ENCODE peak calls at places on chromosomes 5 and 9, in six cellular contexts. One of them, this sample, is unnamed.

GRCh38 chr9:113222482-113222841 is 1.1 kb downstream of the SLC31A1 start:
- DNase-seq in neural progenitor cell: no peak
- DNase-seq in lower lobe of right lung: no peak
- DNase-seq in PC-9: no peak
- DNase-seq in cardiac fibroblast: peak
- DNase-seq in body of pancreas: no peak
- DNase-seq in this sample: no peak

GRCh38 chr5:134451618-134452505 is 40.2 kb upstream of the CDKN2AIPNL start:
- DNase-seq in neural progenitor cell: no peak
- DNase-seq in lower lobe of right lung: no peak
- DNase-seq in PC-9: peak
- DNase-seq in cardiac fibroblast: peak
- DNase-seq in body of pancreas: peak
- DNase-seq in this sample: no peak

GRCh38 chr5:167950126-167950721 is 341.2 kb upstream of the WWC1 start:
- DNase-seq in neural progenitor cell: no peak
- DNase-seq in lower lobe of right lung: no peak
- DNase-seq in PC-9: no peak
- DNase-seq in cardiac fibroblast: peak
- DNase-seq in body of pancreas: no peak
- DNase-seq in this sample: no peak

GRCh38 chr5:177446184-177447065 is at the start of gene PRR7:
- DNase-seq in neural progenitor cell: peak
- DNase-seq in lower lobe of right lung: peak
- DNase-seq in PC-9: no peak
- DNase-seq in cardiac fibroblast: peak
- DNase-seq in body of pancreas: peak
- DNase-seq in this sample: peak

GRCh38 chr5:152443935-152444334 is 38.9 kb upstream of the NMUR2 start:
- DNase-seq in neural progenitor cell: no peak
- DNase-seq in lower lobe of right lung: no peak
- DNase-seq in PC-9: no peak
- DNase-seq in cardiac fibroblast: no peak
- DNase-seq in body of pancreas: no peak
- DNase-seq in this sample: no peak

GRCh38 chr5:159620853-159621540 is 290.7 kb upstream of the IL12B start:
- DNase-seq in neural progenitor cell: no peak
- DNase-seq in lower lobe of right lung: no peak
- DNase-seq in PC-9: peak
- DNase-seq in cardiac fibroblast: no peak
- DNase-seq in body of pancreas: no peak
- DNase-seq in this sample: no peak

GRCh38 chr9:22030101-22030598 is 21.0 kb upstream of the CDKN2B start:
- DNase-seq in neural progenitor cell: no peak
- DNase-seq in lower lobe of right lung: no peak
- DNase-seq in PC-9: peak
- DNase-seq in cardiac fibroblast: peak
- DNase-seq in body of pancreas: no peak
- DNase-seq in this sample: peak

GRCh38 chr5:123960526-123960925 is 448.5 kb downstream of the CSNK1G3 start:
- DNase-seq in neural progenitor cell: no peak
- DNase-seq in lower lobe of right lung: no peak
- DNase-seq in PC-9: no peak
- DNase-seq in cardiac fibroblast: no peak
- DNase-seq in body of pancreas: no peak
- DNase-seq in this sample: no peak

GRCh38 chr9:128625391-128626145 is 31.1 kb downstream of the DYNC2I2 start:
- DNase-seq in neural progenitor cell: no peak
- DNase-seq in lower lobe of right lung: peak
- DNase-seq in PC-9: no peak
- DNase-seq in cardiac fibroblast: no peak
- DNase-seq in body of pancreas: peak
- DNase-seq in this sample: no peak

GRCh38 chr5:53024535-53024934 is 35.4 kb downstream of the ITGA2 start:
- DNase-seq in neural progenitor cell: no peak
- DNase-seq in lower lobe of right lung: no peak
- DNase-seq in PC-9: no peak
- DNase-seq in cardiac fibroblast: no peak
- DNase-seq in body of pancreas: no peak
- DNase-seq in this sample: no peak

GRCh38 chr5:62720036-62720441 is 141.4 kb downstream of the LRRC70 start:
- DNase-seq in neural progenitor cell: peak
- DNase-seq in lower lobe of right lung: peak
- DNase-seq in PC-9: no peak
- DNase-seq in cardiac fibroblast: peak
- DNase-seq in body of pancreas: peak
- DNase-seq in this sample: no peak

GRCh38 chr5:65394078-65394477 is 87.6 kb downstream of the ADAMTS6 start:
- DNase-seq in neural progenitor cell: peak
- DNase-seq in lower lobe of right lung: no peak
- DNase-seq in PC-9: no peak
- DNase-seq in cardiac fibroblast: peak
- DNase-seq in body of pancreas: peak
- DNase-seq in this sample: peak

GRCh38 chr5:134240421-134240962 is 14.6 kb upstream of the PPP2CA start:
- DNase-seq in neural progenitor cell: peak
- DNase-seq in lower lobe of right lung: no peak
- DNase-seq in PC-9: no peak
- DNase-seq in cardiac fibroblast: peak
- DNase-seq in body of pancreas: peak
- DNase-seq in this sample: no peak

GRCh38 chr9:134340475-134341186 is 14.4 kb downstream of the RXRA start:
- DNase-seq in neural progenitor cell: no peak
- DNase-seq in lower lobe of right lung: peak
- DNase-seq in PC-9: no peak
- DNase-seq in cardiac fibroblast: no peak
- DNase-seq in body of pancreas: no peak
- DNase-seq in this sample: no peak
- TF ChIP-seq CTCF in neural progenitor cell: no peak
- TF ChIP-seq CTCF in lower lobe of right lung: no peak
- TF ChIP-seq CTCF in PC-9: no peak
- TF ChIP-seq CTCF in cardiac fibroblast: no peak
- TF ChIP-seq CTCF in body of pancreas: no peak
- TF ChIP-seq CTCF in this sample: no peak

GRCh38 chr9:27787941-27788340 is 214.7 kb upstream of the C9orf72 start:
- DNase-seq in neural progenitor cell: no peak
- DNase-seq in lower lobe of right lung: no peak
- DNase-seq in PC-9: no peak
- DNase-seq in cardiac fibroblast: no peak
- DNase-seq in body of pancreas: no peak
- DNase-seq in this sample: no peak
- TF ChIP-seq CTCF in neural progenitor cell: peak
- TF ChIP-seq CTCF in lower lobe of right lung: peak
- TF ChIP-seq CTCF in PC-9: no peak
- TF ChIP-seq CTCF in cardiac fibroblast: peak
- TF ChIP-seq CTCF in body of pancreas: no peak
- TF ChIP-seq CTCF in this sample: no peak

GRCh38 chr5:122906768-122907167 is 61.4 kb downstream of the SNX24 start:
- DNase-seq in neural progenitor cell: no peak
- DNase-seq in lower lobe of right lung: no peak
- DNase-seq in PC-9: no peak
- DNase-seq in cardiac fibroblast: peak
- DNase-seq in body of pancreas: no peak
- DNase-seq in this sample: no peak

GRCh38 chr5:122897283-122897602 is 51.8 kb downstream of the SNX24 start:
- DNase-seq in neural progenitor cell: no peak
- DNase-seq in lower lobe of right lung: no peak
- DNase-seq in PC-9: no peak
- DNase-seq in cardiac fibroblast: no peak
- DNase-seq in body of pancreas: no peak
- DNase-seq in this sample: no peak

GRCh38 chr5:122896598-122897282 is 51.3 kb downstream of the SNX24 start:
- DNase-seq in neural progenitor cell: no peak
- DNase-seq in lower lobe of right lung: no peak
- DNase-seq in PC-9: no peak
- DNase-seq in cardiac fibroblast: peak
- DNase-seq in body of pancreas: no peak
- DNase-seq in this sample: no peak

GRCh38 chr5:122902263-122902662 is 56.9 kb downstream of the SNX24 start:
- DNase-seq in neural progenitor cell: no peak
- DNase-seq in lower lobe of right lung: no peak
- DNase-seq in PC-9: no peak
- DNase-seq in cardiac fibroblast: no peak
- DNase-seq in body of pancreas: no peak
- DNase-seq in this sample: no peak

DNA sequence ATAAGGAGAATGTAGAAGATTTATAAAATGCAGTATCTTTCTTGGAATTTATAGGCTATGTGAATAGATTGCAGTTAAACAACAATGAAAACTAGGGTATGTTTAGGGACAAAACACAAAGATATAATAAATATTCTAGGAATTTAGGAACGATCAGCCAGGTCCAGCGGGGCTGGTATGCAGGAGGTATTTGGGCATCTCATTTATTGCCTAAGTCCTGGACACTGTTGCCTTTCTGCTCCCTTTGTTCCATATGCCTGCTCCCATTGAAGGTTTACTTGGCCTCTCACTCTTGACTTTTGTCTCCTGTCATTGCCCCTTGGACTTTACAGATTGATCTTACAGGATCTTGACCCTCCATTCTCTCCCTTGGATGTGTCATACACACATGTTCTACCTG is 55.9 kb downstream of the SNX24 start:
- DNase-seq in neural progenitor cell: no peak
- DNase-seq in lower lobe of right lung: no peak
- DNase-seq in PC-9: no peak
- DNase-seq in cardiac fibroblast: no peak
- DNase-seq in body of pancreas: no peak
- DNase-seq in this sample: no peak
- TF ChIP-seq CTCF in neural progenitor cell: no peak
- TF ChIP-seq CTCF in lower lobe of right lung: no peak
- TF ChIP-seq CTCF in PC-9: no peak
- TF ChIP-seq CTCF in cardiac fibroblast: no peak
- TF ChIP-seq CTCF in body of pancreas: no peak
- TF ChIP-seq CTCF in this sample: no peak

GRCh38 chr5:55509097-55509496 is 25.7 kb downstream of the PLPP1 start:
- DNase-seq in neural progenitor cell: no peak
- DNase-seq in lower lobe of right lung: no peak
- DNase-seq in PC-9: no peak
- DNase-seq in cardiac fibroblast: no peak
- DNase-seq in body of pancreas: no peak
- DNase-seq in this sample: no peak
- TF ChIP-seq CTCF in neural progenitor cell: no peak
- TF ChIP-seq CTCF in lower lobe of right lung: no peak
- TF ChIP-seq CTCF in PC-9: no peak
- TF ChIP-seq CTCF in cardiac fibroblast: no peak
- TF ChIP-seq CTCF in body of pancreas: no peak
- TF ChIP-seq CTCF in this sample: no peak

GRCh38 chr9:83622433-83622813 is 520 bp upstream of the IDNK start:
- DNase-seq in neural progenitor cell: no peak
- DNase-seq in lower lobe of right lung: no peak
- DNase-seq in PC-9: no peak
- DNase-seq in cardiac fibroblast: no peak
- DNase-seq in body of pancreas: no peak
- DNase-seq in this sample: no peak

GRCh38 chr9:83622814-83623633 is at the start of gene IDNK:
- DNase-seq in neural progenitor cell: peak
- DNase-seq in lower lobe of right lung: peak
- DNase-seq in PC-9: no peak
- DNase-seq in cardiac fibroblast: peak
- DNase-seq in body of pancreas: peak
- DNase-seq in this sample: no peak

GRCh38 chr9:83623634-83623991 is 670 bp downstream of the IDNK start:
- DNase-seq in neural progenitor cell: no peak
- DNase-seq in lower lobe of right lung: no peak
- DNase-seq in PC-9: peak
- DNase-seq in cardiac fibroblast: no peak
- DNase-seq in body of pancreas: no peak
- DNase-seq in this sample: no peak

GRCh38 chr9:83617299-83617698 is 5.6 kb upstream of the IDNK start:
- DNase-seq in neural progenitor cell: no peak
- DNase-seq in lower lobe of right lung: no peak
- DNase-seq in PC-9: no peak
- DNase-seq in cardiac fibroblast: no peak
- DNase-seq in body of pancreas: no peak
- DNase-seq in this sample: no peak

GRCh38 chr9:83620841-83621636 is 1.9 kb upstream of the IDNK start:
- DNase-seq in neural progenitor cell: peak
- DNase-seq in lower lobe of right lung: no peak
- DNase-seq in PC-9: no peak
- DNase-seq in cardiac fibroblast: peak
- DNase-seq in body of pancreas: peak
- DNase-seq in this sample: no peak
- TF ChIP-seq CTCF in neural progenitor cell: peak
- TF ChIP-seq CTCF in lower lobe of right lung: peak
- TF ChIP-seq CTCF in PC-9: peak
- TF ChIP-seq CTCF in cardiac fibroblast: peak
- TF ChIP-seq CTCF in body of pancreas: peak
- TF ChIP-seq CTCF in this sample: peak

GRCh38 chr9:132647806-132648205 is 22.0 kb downstream of the DDX31 start:
- DNase-seq in neural progenitor cell: no peak
- DNase-seq in lower lobe of right lung: no peak
- DNase-seq in PC-9: no peak
- DNase-seq in cardiac fibroblast: peak
- DNase-seq in body of pancreas: no peak
- DNase-seq in this sample: no peak

GRCh38 chr9:132647355-132647754 is 22.4 kb downstream of the DDX31 start:
- DNase-seq in neural progenitor cell: no peak
- DNase-seq in lower lobe of right lung: no peak
- DNase-seq in PC-9: no peak
- DNase-seq in cardiac fibroblast: peak
- DNase-seq in body of pancreas: no peak
- DNase-seq in this sample: peak

GRCh38 chr9:132648685-132649084 is 21.1 kb downstream of the DDX31 start:
- DNase-seq in neural progenitor cell: no peak
- DNase-seq in lower lobe of right lung: no peak
- DNase-seq in PC-9: no peak
- DNase-seq in cardiac fibroblast: no peak
- DNase-seq in body of pancreas: no peak
- DNase-seq in this sample: no peak

GRCh38 chr9:132648283-132648682 is 21.5 kb downstream of the DDX31 start:
- DNase-seq in neural progenitor cell: no peak
- DNase-seq in lower lobe of right lung: no peak
- DNase-seq in PC-9: no peak
- DNase-seq in cardiac fibroblast: no peak
- DNase-seq in body of pancreas: no peak
- DNase-seq in this sample: no peak

DNA sequence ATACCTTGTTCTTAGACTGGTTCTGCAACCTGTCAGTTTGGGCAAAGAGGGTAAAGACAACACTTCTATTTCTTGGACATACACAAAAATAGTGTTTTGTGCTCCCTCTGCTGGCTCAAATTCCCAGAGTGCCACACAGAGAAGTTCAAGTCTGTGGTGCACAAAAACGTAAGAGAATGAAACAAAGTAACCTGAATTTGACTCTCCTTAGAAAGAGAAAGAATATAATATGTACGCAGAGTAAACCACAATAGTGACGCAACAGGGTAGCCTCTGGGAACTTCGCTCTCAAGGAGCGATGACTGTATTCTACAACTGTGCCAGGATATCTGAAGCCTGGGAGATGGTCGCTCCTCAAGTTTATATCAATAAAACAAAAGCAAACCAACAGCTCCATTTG is 18.5 kb downstream of the DDX31 start:
- DNase-seq in neural progenitor cell: no peak
- DNase-seq in lower lobe of right lung: no peak
- DNase-seq in PC-9: peak
- DNase-seq in cardiac fibroblast: peak
- DNase-seq in body of pancreas: no peak
- DNase-seq in this sample: peak
- TF ChIP-seq CTCF in neural progenitor cell: peak
- TF ChIP-seq CTCF in lower lobe of right lung: no peak
- TF ChIP-seq CTCF in PC-9: peak
- TF ChIP-seq CTCF in cardiac fibroblast: peak
- TF ChIP-seq CTCF in body of pancreas: peak
- TF ChIP-seq CTCF in this sample: peak

GRCh38 chr5:125412051-125412560 is 665.7 kb upstream of the ZNF608 start:
- DNase-seq in neural progenitor cell: peak
- DNase-seq in lower lobe of right lung: no peak
- DNase-seq in PC-9: no peak
- DNase-seq in cardiac fibroblast: peak
- DNase-seq in body of pancreas: no peak
- DNase-seq in this sample: no peak
- TF ChIP-seq CTCF in neural progenitor cell: no peak
- TF ChIP-seq CTCF in lower lobe of right lung: no peak
- TF ChIP-seq CTCF in PC-9: no peak
- TF ChIP-seq CTCF in cardiac fibroblast: peak
- TF ChIP-seq CTCF in body of pancreas: no peak
- TF ChIP-seq CTCF in this sample: peak